ENCODE peak calls at places on chromosomes 5 and 9, in five cellular contexts. L is GM12878, Z is ovary, O is H1, G is endothelial cell of umbilical vein. U is an unnamed sample.
A peak's percentile ranks its signal among the peaks of the same experiment; 100 is the strongest.

GRCh38 chr5:25427233-25427632 is 782.5 kb upstream of the CDH10 start:
- DNase-seq in L (no peak), Z (no peak), O (no peak), G (no peak), U (no peak)

GRCh38 chr5:190366-191035 is 794 bp upstream of the LRRC14B start:
- DNase-seq in L (no peak), Z (no peak), O (no peak), G (no peak), U (no peak)

GRCh38 chr5:5598547-5599113 is 176.2 kb downstream of the ICE1 start:
- DNase-seq in L (no peak), Z (no peak), O (no peak), G (no peak), U (no peak)

GRCh38 chr9:13569706-13570423 is 290.4 kb upstream of the MPDZ start:
- DNase-seq in L (no peak), Z (no peak), O (no peak), G (peak; percentile 41), U (no peak)

GRCh38 chr5:21142791-21143190 is 1154.8 kb upstream of the CDH18 start:
- DNase-seq in L (no peak), Z (no peak), O (no peak), G (no peak), U (no peak)

GRCh38 chr5:107472620-107473064 is 198.1 kb downstream of the EFNA5 start:
- DNase-seq in L (no peak), Z (no peak), O (peak; percentile 63), G (no peak), U (no peak)

GRCh38 chr9:110984890-110985437 is 53.3 kb downstream of the LPAR1 start:
- DNase-seq in L (no peak), Z (no peak), O (no peak), G (no peak), U (no peak)

GRCh38 chr9:109035684-109036423 is 22.6 kb upstream of the CTNNAL1 start:
- DNase-seq in L (no peak), Z (peak; percentile 55), O (no peak), G (peak; percentile 94), U (no peak)

GRCh38 chr9:94779693-94780290 is 53.3 kb downstream of the AOPEP start:
- DNase-seq in L (no peak), Z (no peak), O (no peak), G (no peak), U (no peak)

GRCh38 chr9:93387791-93388190 is 63.7 kb upstream of the FAM120A start:
- DNase-seq in L (no peak), Z (no peak), O (no peak), G (no peak), U (no peak)

GRCh38 chr9:14661421-14662059 is 31.7 kb downstream of the ZDHHC21 start:
- DNase-seq in L (no peak), Z (no peak), O (no peak), G (peak; percentile 73), U (no peak)

GRCh38 chr5:171433352-171433698 is 13.9 kb downstream of the FGF18 start:
- DNase-seq in L (no peak), Z (no peak), O (no peak), G (no peak), U (no peak)

GRCh38 chr5:54915466-54916027 is 69.8 kb downstream of the ESM1 start:
- DNase-seq in L (no peak), Z (no peak), O (no peak), G (peak; percentile 54), U (no peak)

GRCh38 chr5:120454094-120454798 is 9.9 kb upstream of the PRR16 start:
- DNase-seq in L (no peak), Z (no peak), O (no peak), G (peak; percentile 65), U (no peak)

GRCh38 chr5:108672639-108673038 is 75.1 kb upstream of the FER start:
- DNase-seq in L (no peak), Z (no peak), O (no peak), G (no peak), U (no peak)

GRCh38 chr9:121404906-121405305 is 34.9 kb upstream of the STOM start:
- DNase-seq in L (no peak), Z (no peak), O (no peak), G (no peak), U (no peak)

GRCh38 chr9:134134949-134135342 is 936 bp upstream of the WDR5 start:
- DNase-seq in L (no peak), Z (no peak), O (no peak), G (no peak), U (no peak)

GRCh38 chr9:110580850-110581249 is 1.3 kb upstream of the SVEP1 start:
- DNase-seq in L (no peak), Z (no peak), O (no peak), G (no peak), U (no peak)

GRCh38 chr5:139653616-139654015 is 5.5 kb downstream of the CXXC5 start:
- DNase-seq in L (no peak), Z (no peak), O (no peak), G (no peak), U (no peak)

GRCh38 chr5:131281133-131281867 is 17.4 kb downstream of the CDC42SE2 start:
- DNase-seq in L (no peak), Z (no peak), O (no peak), G (no peak), U (no peak)

GRCh38 chr9:100352201-100352726 is 478 bp downstream of the TEX10 start:
- DNase-seq in L (no peak), Z (no peak), O (no peak), G (peak; percentile 35), U (peak; percentile 20)

GRCh38 chr5:157651011-157651611 is 1.1 kb downstream of the SOX30 start:
- DNase-seq in L (no peak), Z (no peak), O (no peak), G (no peak), U (no peak)

GRCh38 chr9:7967851-7968250 is 168.3 kb upstream of the DMAC1 start:
- DNase-seq in L (no peak), Z (no peak), O (no peak), G (no peak), U (no peak)

GRCh38 chr9:17744786-17745185 is 165.9 kb downstream of the SH3GL2 start:
- DNase-seq in L (no peak), Z (no peak), O (no peak), G (peak; percentile 3), U (no peak)

GRCh38 chr5:76831108-76831447 is 12.2 kb downstream of the F2RL1 start:
- DNase-seq in L (peak; percentile 27), Z (no peak), O (no peak), G (peak; percentile 89), U (no peak)

GRCh38 chr5:176162206-176162605 is 76.0 kb upstream of the SIMC1 start:
- DNase-seq in L (no peak), Z (no peak), O (no peak), G (no peak), U (no peak)

GRCh38 chr5:129074903-129075302 is 19.6 kb upstream of the ISOC1 start:
- DNase-seq in L (no peak), Z (no peak), O (no peak), G (no peak), U (no peak)

GRCh38 chr9:104808030-104808614 is 44.2 kb downstream of the NIPSNAP3B start:
- DNase-seq in L (no peak), Z (peak; percentile 41), O (no peak), G (peak; percentile 46), U (no peak)

GRCh38 chr9:104815851-104816565 is 52.1 kb downstream of the NIPSNAP3B start:
- DNase-seq in L (no peak), Z (no peak), O (no peak), G (no peak), U (no peak)

GRCh38 chr9:104805441-104805840 is 41.5 kb downstream of the NIPSNAP3B start:
- DNase-seq in L (no peak), Z (no peak), O (no peak), G (no peak), U (no peak)

GRCh38 chr9:104810421-104811339 is 46.8 kb downstream of the NIPSNAP3B start:
- DNase-seq in L (no peak), Z (no peak), O (no peak), G (no peak), U (no peak)
- H3K4me3 ChIP-seq in L (no peak overlapping the region), Z (no peak overlapping the region), O (no peak overlapping the region), G (no peak overlapping the region), U (no peak overlapping the region)

GRCh38 chr9:116000748-116001329 is 152.8 kb upstream of the PAPPA start:
- DNase-seq in L (no peak), Z (no peak), O (no peak), G (peak; percentile 1), U (no peak)
- TF ChIP-seq CTCF in L (no peak), Z (no peak), O (peak; percentile 78), G (peak; percentile 27), U (peak; percentile 27)

DNA sequence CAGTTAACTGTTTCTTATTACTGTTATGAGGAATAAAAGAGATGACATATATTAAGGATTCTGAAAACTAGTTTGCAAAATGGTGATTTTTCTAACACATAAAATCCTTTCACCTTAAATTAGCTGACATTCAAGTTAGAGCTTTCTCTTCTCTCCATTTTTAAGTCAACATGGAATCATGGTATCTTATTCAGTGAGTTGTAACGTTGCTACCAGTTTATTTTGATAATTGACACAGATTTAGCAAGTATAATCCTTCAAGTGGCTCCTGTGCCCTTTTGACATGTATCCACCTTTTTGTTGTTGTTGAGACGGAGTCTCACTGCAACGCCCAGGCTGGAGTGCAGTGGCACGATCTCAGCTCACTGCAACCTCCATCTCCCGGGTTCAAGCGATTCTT is 58.5 kb downstream of the CSNK1A1 start:
- DNase-seq in L (no peak), Z (no peak), O (no peak), G (no peak), U (no peak)
- TF ChIP-seq POLR2A in L (no peak), Z (no peak), O (no peak), G (no peak), U (no peak)

DNA sequence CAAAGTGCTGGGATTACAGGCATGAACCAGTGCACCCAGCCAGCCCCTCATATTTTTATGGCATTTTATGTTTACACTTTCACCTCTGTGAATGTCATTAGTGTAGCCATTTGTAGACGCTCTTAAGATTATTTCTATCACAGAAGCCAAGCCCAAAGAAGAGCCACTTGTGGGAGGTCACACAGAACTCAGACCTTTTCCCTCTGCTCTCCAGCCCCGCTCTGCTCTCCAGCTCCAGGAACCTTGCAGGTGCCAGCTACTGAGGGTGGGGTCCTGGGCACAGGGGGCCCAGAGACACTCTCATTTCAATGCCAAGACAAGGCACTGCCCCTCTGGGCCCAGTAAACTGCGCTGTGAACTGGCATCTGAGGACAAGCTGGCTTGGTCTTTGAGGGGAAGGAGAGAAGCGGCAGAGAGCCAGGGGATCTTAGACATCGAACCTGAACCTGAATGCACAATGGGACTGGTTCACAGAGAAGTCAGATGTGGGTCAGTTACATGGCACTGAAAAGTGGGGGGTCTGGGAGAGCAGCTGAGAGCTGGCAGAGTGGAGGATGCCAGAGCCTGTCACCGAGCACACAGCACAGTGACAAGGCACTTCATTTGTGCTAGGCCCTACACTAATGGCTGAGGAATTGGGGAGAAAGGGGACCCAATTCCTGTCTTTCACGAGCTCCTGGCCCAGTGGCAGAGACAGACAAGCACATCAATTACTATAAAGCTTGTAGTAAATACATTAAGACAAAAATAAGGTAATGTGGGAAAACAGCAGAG is 16.7 kb downstream of the ANXA6 start:
- DNase-seq in L (no peak), Z (no peak), O (no peak), G (no peak), U (no peak)
- H3K4me3 ChIP-seq in L (peak overlapping the region; percentile 52), Z (no peak overlapping the region), O (no peak overlapping the region), G (no peak overlapping the region), U (peak overlapping the region; percentile 25)

GRCh38 chr9:87859137-87859536 is 23.5 kb upstream of the SPATA31E1 start:
- DNase-seq in L (no peak), Z (no peak), O (no peak), G (no peak), U (no peak)
- TF ChIP-seq CTCF in L (no peak), Z (no peak), O (no peak), G (no peak), U (no peak)